ENCODE peak calls at places on chromosome 9, in seven cellular contexts. One of them, this sample, is unnamed.

GRCh38 chr9:135559606-135560005 is 1.9 kb upstream of the PAEP start:
- DNase-seq in BJ: no peak
- DNase-seq in LNCaP clone FGC: peak; percentile 56
- DNase-seq in fibroblast of the aortic adventitia: no peak
- DNase-seq in brain microvascular endothelial cell: no peak
- DNase-seq in transverse colon: no peak
- DNase-seq in heart right ventricle: no peak
- DNase-seq in this sample: no peak

GRCh38 chr9:119333507-119334229 is 35.6 kb downstream of the BRINP1 start:
- DNase-seq in BJ: no peak
- DNase-seq in LNCaP clone FGC: no peak
- DNase-seq in fibroblast of the aortic adventitia: no peak
- DNase-seq in brain microvascular endothelial cell: no peak
- DNase-seq in transverse colon: no peak
- DNase-seq in heart right ventricle: no peak
- DNase-seq in this sample: no peak

GRCh38 chr9:26955222-26955903 is 849 bp upstream of the IFT74 start:
- DNase-seq in BJ: no peak
- DNase-seq in LNCaP clone FGC: no peak
- DNase-seq in fibroblast of the aortic adventitia: peak; percentile 7
- DNase-seq in brain microvascular endothelial cell: no peak
- DNase-seq in transverse colon: peak; percentile 24
- DNase-seq in heart right ventricle: no peak
- DNase-seq in this sample: no peak

GRCh38 chr9:6910497-6910896 is 152.7 kb downstream of the KDM4C start:
- DNase-seq in BJ: no peak
- DNase-seq in LNCaP clone FGC: no peak
- DNase-seq in fibroblast of the aortic adventitia: no peak
- DNase-seq in brain microvascular endothelial cell: no peak
- DNase-seq in transverse colon: no peak
- DNase-seq in heart right ventricle: no peak
- DNase-seq in this sample: no peak

GRCh38 chr9:69945671-69946141 is 97.9 kb upstream of the MAMDC2 start:
- DNase-seq in BJ: peak; percentile 85
- DNase-seq in LNCaP clone FGC: no peak
- DNase-seq in fibroblast of the aortic adventitia: peak; percentile 75
- DNase-seq in brain microvascular endothelial cell: peak; percentile 57
- DNase-seq in transverse colon: peak; percentile 25
- DNase-seq in heart right ventricle: peak; percentile 15
- DNase-seq in this sample: no peak

GRCh38 chr9:91166796-91167366 is 194.8 kb downstream of the AUH start:
- DNase-seq in BJ: no peak
- DNase-seq in LNCaP clone FGC: no peak
- DNase-seq in fibroblast of the aortic adventitia: no peak
- DNase-seq in brain microvascular endothelial cell: peak; percentile 40
- DNase-seq in transverse colon: peak; percentile 1
- DNase-seq in heart right ventricle: no peak
- DNase-seq in this sample: peak; percentile 42

GRCh38 chr9:14326264-14326826 is 12.4 kb upstream of the NFIB start:
- DNase-seq in BJ: peak; percentile 7
- DNase-seq in LNCaP clone FGC: peak; percentile 91
- DNase-seq in fibroblast of the aortic adventitia: peak; percentile 79
- DNase-seq in brain microvascular endothelial cell: peak; percentile 16
- DNase-seq in transverse colon: no peak
- DNase-seq in heart right ventricle: no peak
- DNase-seq in this sample: no peak

GRCh38 chr9:36341936-36342577 is 58.0 kb downstream of the RNF38 start:
- DNase-seq in BJ: no peak
- DNase-seq in LNCaP clone FGC: no peak
- DNase-seq in fibroblast of the aortic adventitia: no peak
- DNase-seq in brain microvascular endothelial cell: no peak
- DNase-seq in transverse colon: no peak
- DNase-seq in heart right ventricle: no peak
- DNase-seq in this sample: no peak

GRCh38 chr9:221989-222776 is 7.5 kb downstream of the DOCK8 start:
- DNase-seq in BJ: no peak
- DNase-seq in LNCaP clone FGC: no peak
- DNase-seq in fibroblast of the aortic adventitia: no peak
- DNase-seq in brain microvascular endothelial cell: no peak
- DNase-seq in transverse colon: no peak
- DNase-seq in heart right ventricle: no peak
- DNase-seq in this sample: no peak

GRCh38 chr9:76161546-76161945 is 232.7 kb downstream of the RFK start:
- DNase-seq in BJ: peak; percentile 81
- DNase-seq in LNCaP clone FGC: no peak
- DNase-seq in fibroblast of the aortic adventitia: peak; percentile 92
- DNase-seq in brain microvascular endothelial cell: peak; percentile 76
- DNase-seq in transverse colon: no peak
- DNase-seq in heart right ventricle: no peak
- DNase-seq in this sample: peak; percentile 52

GRCh38 chr9:9998491-9999287 is 614.1 kb downstream of the PTPRD start:
- DNase-seq in BJ: no peak
- DNase-seq in LNCaP clone FGC: no peak
- DNase-seq in fibroblast of the aortic adventitia: no peak
- DNase-seq in brain microvascular endothelial cell: no peak
- DNase-seq in transverse colon: no peak
- DNase-seq in heart right ventricle: no peak
- DNase-seq in this sample: no peak

GRCh38 chr9:128001411-128002298 is 20.9 kb upstream of the EEIG1 start:
- DNase-seq in BJ: peak; percentile 74
- DNase-seq in LNCaP clone FGC: no peak
- DNase-seq in fibroblast of the aortic adventitia: peak; percentile 93
- DNase-seq in brain microvascular endothelial cell: peak; percentile 78
- DNase-seq in transverse colon: no peak
- DNase-seq in heart right ventricle: no peak
- DNase-seq in this sample: peak; percentile 64

GRCh38 chr9:5518061-5518936 is 8.0 kb downstream of the PDCD1LG2 start:
- DNase-seq in BJ: no peak
- DNase-seq in LNCaP clone FGC: no peak
- DNase-seq in fibroblast of the aortic adventitia: peak; percentile 33
- DNase-seq in brain microvascular endothelial cell: no peak
- DNase-seq in transverse colon: no peak
- DNase-seq in heart right ventricle: no peak
- DNase-seq in this sample: no peak

DNA sequence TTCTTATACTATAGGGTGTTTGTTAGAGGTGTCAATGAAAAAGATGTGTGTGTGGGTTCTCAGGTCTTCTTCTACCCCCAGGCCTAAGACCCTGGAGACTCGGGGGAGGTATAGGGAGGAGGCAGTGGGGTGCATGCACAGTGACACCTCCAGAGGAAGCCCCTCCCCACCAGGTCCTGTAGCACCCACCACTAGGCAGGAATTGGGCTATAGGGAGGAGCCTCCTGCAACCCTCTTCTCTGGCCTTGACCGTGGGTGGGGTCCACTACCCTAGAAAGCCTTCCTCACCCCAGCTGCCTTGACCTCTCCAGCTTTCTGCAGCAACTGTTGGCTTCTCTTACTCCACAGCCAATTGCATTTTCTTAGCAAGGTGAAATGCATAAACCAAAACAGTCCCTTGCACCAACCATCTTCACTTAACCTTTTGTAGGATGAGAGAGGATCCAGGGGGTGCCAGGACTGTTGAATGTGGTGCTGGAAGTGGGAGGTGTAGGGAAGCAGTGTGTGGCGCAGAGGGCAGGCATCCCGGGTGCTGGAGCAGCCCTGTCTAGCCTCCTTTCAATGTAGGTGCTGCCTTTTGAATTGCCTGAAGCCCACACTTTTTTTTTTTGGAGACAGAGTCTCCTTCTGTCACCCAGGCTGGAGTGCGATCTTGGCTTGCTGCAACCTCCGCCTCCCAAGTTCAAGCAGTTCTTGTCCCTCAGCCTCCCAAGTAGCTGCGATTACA is 128.5 kb downstream of the RGS3 start:
- DNase-seq in BJ: no peak
- DNase-seq in LNCaP clone FGC: no peak
- DNase-seq in fibroblast of the aortic adventitia: no peak
- DNase-seq in brain microvascular endothelial cell: no peak
- DNase-seq in transverse colon: no peak
- DNase-seq in heart right ventricle: no peak
- DNase-seq in this sample: no peak
- TF ChIP-seq CTCF in BJ: no peak
- TF ChIP-seq CTCF in LNCaP clone FGC: no peak
- TF ChIP-seq CTCF in fibroblast of the aortic adventitia: no peak
- TF ChIP-seq CTCF in brain microvascular endothelial cell: no peak
- TF ChIP-seq CTCF in transverse colon: no peak
- TF ChIP-seq CTCF in heart right ventricle: no peak
- TF ChIP-seq CTCF in this sample: no peak

DNA sequence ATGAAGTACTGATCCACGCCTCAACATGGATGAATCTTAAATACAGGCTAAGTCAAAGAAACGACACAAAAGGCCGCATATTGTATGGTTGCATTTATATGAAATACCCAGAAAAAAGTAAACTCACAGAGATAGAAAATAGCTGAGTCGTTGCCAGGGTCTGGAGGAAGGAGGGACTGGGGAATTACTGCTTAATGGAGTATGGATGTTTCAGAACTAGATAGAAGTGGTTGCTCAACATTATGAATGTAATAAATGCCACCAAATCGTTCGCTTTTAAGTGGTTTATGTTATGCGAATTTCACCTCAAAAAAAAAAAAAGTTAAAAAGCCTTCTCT is 780 bp upstream of the MSANTD3 start:
- DNase-seq in BJ: no peak
- DNase-seq in LNCaP clone FGC: no peak
- DNase-seq in fibroblast of the aortic adventitia: peak; percentile 59
- DNase-seq in brain microvascular endothelial cell: peak; percentile 6
- DNase-seq in transverse colon: no peak
- DNase-seq in heart right ventricle: no peak
- DNase-seq in this sample: no peak
- H3K4me3 ChIP-seq in BJ: peak overlapping the region; percentile 67
- H3K4me3 ChIP-seq in LNCaP clone FGC: peak overlapping the region; percentile 48
- H3K4me3 ChIP-seq in fibroblast of the aortic adventitia: peak overlapping the region; percentile 73
- H3K4me3 ChIP-seq in brain microvascular endothelial cell: peak overlapping the region; percentile 58
- H3K4me3 ChIP-seq in transverse colon: peak overlapping the region; percentile 55
- H3K4me3 ChIP-seq in heart right ventricle: peak overlapping the region; percentile 66
- H3K4me3 ChIP-seq in this sample: peak overlapping the region; percentile 76

GRCh38 chr9:124423591-124423990 is 8.3 kb upstream of the PSMB7 start:
- DNase-seq in BJ: no peak
- DNase-seq in LNCaP clone FGC: no peak
- DNase-seq in fibroblast of the aortic adventitia: no peak
- DNase-seq in brain microvascular endothelial cell: no peak
- DNase-seq in transverse colon: no peak
- DNase-seq in heart right ventricle: no peak
- DNase-seq in this sample: no peak

GRCh38 chr9:124415852-124416484 is 726 bp upstream of the PSMB7 start:
- DNase-seq in BJ: no peak
- DNase-seq in LNCaP clone FGC: no peak
- DNase-seq in fibroblast of the aortic adventitia: no peak
- DNase-seq in brain microvascular endothelial cell: no peak
- DNase-seq in transverse colon: no peak
- DNase-seq in heart right ventricle: no peak
- DNase-seq in this sample: no peak

GRCh38 chr9:124420991-124421543 is 5.8 kb upstream of the PSMB7 start:
- DNase-seq in BJ: no peak
- DNase-seq in LNCaP clone FGC: no peak
- DNase-seq in fibroblast of the aortic adventitia: no peak
- DNase-seq in brain microvascular endothelial cell: peak; percentile 29
- DNase-seq in transverse colon: no peak
- DNase-seq in heart right ventricle: no peak
- DNase-seq in this sample: no peak

GRCh38 chr9:124423155-124423554 is 7.9 kb upstream of the PSMB7 start:
- DNase-seq in BJ: no peak
- DNase-seq in LNCaP clone FGC: no peak
- DNase-seq in fibroblast of the aortic adventitia: no peak
- DNase-seq in brain microvascular endothelial cell: no peak
- DNase-seq in transverse colon: no peak
- DNase-seq in heart right ventricle: no peak
- DNase-seq in this sample: no peak

DNA sequence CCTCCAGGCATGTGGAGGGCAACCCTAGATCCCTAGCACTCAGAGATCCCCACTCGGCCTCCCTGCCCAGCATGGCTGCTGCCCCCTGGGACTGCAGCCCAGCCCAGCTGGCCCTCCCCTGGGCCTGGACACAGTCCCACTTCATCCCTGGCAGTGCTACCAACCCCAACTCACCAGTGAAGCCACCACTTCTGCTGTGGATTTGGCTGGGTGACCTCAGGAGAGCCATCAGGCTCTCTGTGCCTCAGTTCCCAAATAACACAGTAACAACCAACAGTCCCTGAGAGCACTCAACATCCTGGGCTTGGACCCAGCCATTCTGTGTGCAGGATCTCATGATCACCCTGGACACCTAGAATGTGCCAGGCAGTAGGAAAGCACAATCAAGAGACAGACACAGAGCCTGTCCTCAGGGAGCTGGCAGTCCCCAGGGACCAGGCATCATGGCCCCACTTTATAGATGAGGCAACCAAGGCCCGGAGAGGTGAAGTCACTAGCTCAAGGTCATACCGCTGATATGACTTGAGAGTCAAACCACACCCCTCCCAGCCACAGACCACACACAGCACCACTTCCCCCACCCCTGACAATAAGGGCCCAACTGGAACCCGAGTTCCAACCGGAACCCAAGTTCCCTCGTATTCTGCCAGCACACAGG is 4.7 kb upstream of the PSMB7 start:
- DNase-seq in BJ: no peak
- DNase-seq in LNCaP clone FGC: no peak
- DNase-seq in fibroblast of the aortic adventitia: no peak
- DNase-seq in brain microvascular endothelial cell: no peak
- DNase-seq in transverse colon: no peak
- DNase-seq in heart right ventricle: no peak
- DNase-seq in this sample: no peak
- TF ChIP-seq CTCF in BJ: no peak
- TF ChIP-seq CTCF in LNCaP clone FGC: no peak
- TF ChIP-seq CTCF in fibroblast of the aortic adventitia: no peak
- TF ChIP-seq CTCF in brain microvascular endothelial cell: no peak
- TF ChIP-seq CTCF in transverse colon: no peak
- TF ChIP-seq CTCF in heart right ventricle: no peak
- TF ChIP-seq CTCF in this sample: no peak

GRCh38 chr9:25681270-25681669 is 3.0 kb upstream of the TUSC1 start:
- DNase-seq in BJ: peak; percentile 16
- DNase-seq in LNCaP clone FGC: no peak
- DNase-seq in fibroblast of the aortic adventitia: peak; percentile 90
- DNase-seq in brain microvascular endothelial cell: peak; percentile 56
- DNase-seq in transverse colon: no peak
- DNase-seq in heart right ventricle: no peak
- DNase-seq in this sample: peak; percentile 54

GRCh38 chr9:25678846-25679360 is 659 bp upstream of the TUSC1 start:
- DNase-seq in BJ: no peak
- DNase-seq in LNCaP clone FGC: no peak
- DNase-seq in fibroblast of the aortic adventitia: no peak
- DNase-seq in brain microvascular endothelial cell: no peak
- DNase-seq in transverse colon: no peak
- DNase-seq in heart right ventricle: no peak
- DNase-seq in this sample: no peak

GRCh38 chr9:25677301-25678146 is 720 bp downstream of the TUSC1 start:
- DNase-seq in BJ: peak; percentile 15
- DNase-seq in LNCaP clone FGC: no peak
- DNase-seq in fibroblast of the aortic adventitia: peak; percentile 74
- DNase-seq in brain microvascular endothelial cell: peak; percentile 50
- DNase-seq in transverse colon: peak; percentile 90
- DNase-seq in heart right ventricle: peak; percentile 89
- DNase-seq in this sample: no peak

GRCh38 chr9:25678147-25678666 is at the start of gene TUSC1:
- DNase-seq in BJ: peak; percentile 19
- DNase-seq in LNCaP clone FGC: no peak
- DNase-seq in fibroblast of the aortic adventitia: peak; percentile 81
- DNase-seq in brain microvascular endothelial cell: peak; percentile 71
- DNase-seq in transverse colon: peak; percentile 84
- DNase-seq in heart right ventricle: peak; percentile 88
- DNase-seq in this sample: no peak
- H3K4me3 ChIP-seq in BJ: peak within 1 kb of the TSS; percentile 85
- H3K4me3 ChIP-seq in LNCaP clone FGC: peak within 1 kb of the TSS; percentile 54
- H3K4me3 ChIP-seq in fibroblast of the aortic adventitia: peak within 1 kb of the TSS; percentile 76
- H3K4me3 ChIP-seq in brain microvascular endothelial cell: peak within 1 kb of the TSS; percentile 67
- H3K4me3 ChIP-seq in transverse colon: peak within 1 kb of the TSS; percentile 83
- H3K4me3 ChIP-seq in heart right ventricle: peak within 1 kb of the TSS; percentile 78
- H3K4me3 ChIP-seq in this sample: peak within 1 kb of the TSS; percentile 72